ENCODE peak calls at places on chromosomes 2 and 18, in seven cellular contexts. B is neural progenitor cell, A is heart left ventricle, Z is body of pancreas, O is right cardiac atrium, V is H1, Y is A549. X is an unnamed sample.

GRCh38 chr2:99881901-99882591 is 260.3 kb downstream of the AFF3 start:
- DNase-seq in B (no peak), A (no peak), Z (no peak), O (no peak), V (no peak), Y (peak; percentile 13), X (no peak)

GRCh38 chr2:78082555-78082954 is 560.4 kb upstream of the LRRTM4 start:
- DNase-seq in B (no peak), A (no peak), Z (no peak), O (no peak), V (no peak), Y (no peak), X (no peak)

GRCh38 chr2:215554689-215555088 is 118.8 kb upstream of the FN1 start:
- DNase-seq in B (no peak), A (no peak), Z (no peak), O (no peak), V (no peak), Y (no peak), X (no peak)

GRCh38 chr2:100978582-100979051 is 23.5 kb upstream of the RPL31 start:
- DNase-seq in B (no peak), A (no peak), Z (no peak), O (peak; percentile 53), V (no peak), Y (no peak), X (no peak)

GRCh38 chr2:129884221-129884786 is 95.2 kb upstream of the RAB6C start:
- DNase-seq in B (no peak), A (no peak), Z (no peak), O (no peak), V (no peak), Y (no peak), X (no peak)

GRCh38 chr2:67997528-67998267 is 65.1 kb downstream of the C1D start:
- DNase-seq in B (no peak), A (no peak), Z (no peak), O (no peak), V (no peak), Y (no peak), X (no peak)

GRCh38 chr2:224958873-224959272 is 83.4 kb downstream of the DOCK10 start:
- DNase-seq in B (no peak), A (no peak), Z (no peak), O (no peak), V (no peak), Y (no peak), X (no peak)

GRCh38 chr2:53036196-53036595 is 731.4 kb upstream of the CHAC2 start:
- DNase-seq in B (no peak), A (no peak), Z (no peak), O (no peak), V (no peak), Y (no peak), X (no peak)

GRCh38 chr2:37819228-37819627 is 105.9 kb upstream of the RMDN2 start:
- DNase-seq in B (no peak), A (no peak), Z (no peak), O (no peak), V (no peak), Y (no peak), X (no peak)

GRCh38 chr18:51751901-51752300 is 554.4 kb upstream of the MEX3C start:
- DNase-seq in B (no peak), A (no peak), Z (no peak), O (no peak), V (no peak), Y (no peak), X (no peak)

GRCh38 chr2:122481244-122481622 is 725.8 kb downstream of the TSN start:
- DNase-seq in B (no peak), A (no peak), Z (no peak), O (no peak), V (no peak), Y (no peak), X (no peak)

GRCh38 chr2:173249661-173250641 is 104.7 kb upstream of the CDCA7 start:
- DNase-seq in B (peak; percentile 36), A (no peak), Z (no peak), O (no peak), V (no peak), Y (no peak), X (no peak)

GRCh38 chr18:11553098-11553940 is 56.1 kb upstream of the SLC35G4 start:
- DNase-seq in B (peak; percentile 65), A (no peak), Z (peak; percentile 41), O (no peak), V (peak; percentile 78), Y (peak; percentile 52), X (no peak)

GRCh38 chr2:46032996-46033395 is 264.2 kb upstream of the EPAS1 start:
- DNase-seq in B (no peak), A (no peak), Z (no peak), O (no peak), V (no peak), Y (peak; percentile 88), X (no peak)

GRCh38 chr18:63158676-63159291 is 160.8 kb downstream of the BCL2 start:
- DNase-seq in B (no peak), A (no peak), Z (no peak), O (no peak), V (no peak), Y (no peak), X (no peak)

GRCh38 chr18:63155910-63156773 is 163.4 kb downstream of the BCL2 start:
- DNase-seq in B (no peak), A (no peak), Z (no peak), O (no peak), V (no peak), Y (no peak), X (no peak)

GRCh38 chr18:63158012-63158631 is 161.4 kb downstream of the BCL2 start:
- DNase-seq in B (no peak), A (no peak), Z (no peak), O (no peak), V (no peak), Y (no peak), X (no peak)

GRCh38 chr18:63159590-63159989 is 160.0 kb downstream of the BCL2 start:
- DNase-seq in B (no peak), A (no peak), Z (no peak), O (no peak), V (no peak), Y (no peak), X (no peak)

GRCh38 chr18:63157293-63158011 is 162.1 kb downstream of the BCL2 start:
- DNase-seq in B (no peak), A (no peak), Z (no peak), O (no peak), V (no peak), Y (no peak), X (no peak)
- H3K27ac ChIP-seq in B (no peak overlapping the region), A (no peak overlapping the region), Z (peak overlapping the region; percentile 51), O (no peak overlapping the region), V (no peak overlapping the region), Y (no peak overlapping the region), X (peak overlapping the region; percentile 82)

GRCh38 chr18:46720092-46720491 is 36.8 kb downstream of the ST8SIA5 start:
- DNase-seq in B (no peak), A (no peak), Z (no peak), O (no peak), V (no peak), Y (no peak), X (no peak)

GRCh38 chr18:46719388-46719787 is 37.5 kb downstream of the ST8SIA5 start:
- DNase-seq in B (no peak), A (no peak), Z (no peak), O (no peak), V (no peak), Y (no peak), X (no peak)

GRCh38 chr18:46720521-46720920 is 36.3 kb downstream of the ST8SIA5 start:
- DNase-seq in B (no peak), A (no peak), Z (no peak), O (no peak), V (no peak), Y (no peak), X (no peak)

GRCh38 chr18:46716827-46717226 is 40.0 kb downstream of the ST8SIA5 start:
- DNase-seq in B (no peak), A (no peak), Z (no peak), O (no peak), V (no peak), Y (no peak), X (no peak)

DNA sequence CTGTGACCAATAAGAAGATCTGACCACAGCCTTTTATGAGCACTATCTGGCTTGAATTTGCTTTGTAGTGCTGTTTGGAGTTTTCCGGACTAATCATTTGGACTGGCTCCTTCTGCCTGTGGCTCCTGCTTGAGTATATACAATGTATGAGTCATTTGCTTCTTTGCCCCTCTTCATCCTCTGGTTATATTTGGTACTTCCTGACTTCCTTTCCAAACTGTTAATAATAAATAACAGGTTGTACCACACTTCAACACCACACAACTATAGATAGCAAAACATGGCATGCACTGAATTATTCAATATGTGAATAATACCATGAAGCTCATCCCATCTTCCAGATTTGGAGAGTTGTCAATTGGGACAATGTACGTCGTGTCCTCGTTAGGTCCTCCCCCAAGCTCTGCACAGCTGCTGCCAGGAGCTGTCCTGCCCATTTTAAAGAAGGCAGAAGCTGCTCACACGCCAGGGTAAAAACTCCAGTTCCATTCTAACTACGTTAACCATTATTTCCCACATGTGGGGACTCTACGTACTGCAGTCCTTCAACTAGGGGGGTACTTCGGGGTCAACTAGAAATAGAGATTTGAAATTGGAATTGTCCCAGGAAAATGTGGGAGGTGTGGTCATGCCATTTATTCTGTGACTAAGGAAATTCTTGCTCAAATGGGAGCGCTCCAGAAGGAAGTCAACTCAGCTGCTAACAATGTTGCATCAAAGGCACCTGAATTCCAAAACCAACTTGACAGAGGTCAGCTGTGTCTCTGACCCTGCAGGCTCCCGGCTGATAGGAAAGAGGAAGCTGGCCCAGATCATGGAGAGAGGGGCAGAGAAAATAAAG is 38.1 kb downstream of the ST8SIA5 start:
- DNase-seq in B (no peak), A (no peak), Z (no peak), O (no peak), V (no peak), Y (peak; percentile 8), X (no peak)
- H3K27ac ChIP-seq in B (no peak overlapping the region), A (no peak overlapping the region), Z (no peak overlapping the region), O (no peak overlapping the region), V (no peak overlapping the region), Y (no peak overlapping the region), X (peak overlapping the region; percentile 71)

GRCh38 chr2:36373149-36373880 is 17.7 kb downstream of the CRIM1 start:
- DNase-seq in B (no peak), A (no peak), Z (no peak), O (no peak), V (no peak), Y (peak; percentile 85), X (no peak)
- H3K27ac ChIP-seq in B (no peak overlapping the region), A (no peak overlapping the region), Z (peak overlapping the region; percentile 68), O (no peak overlapping the region), V (no peak overlapping the region), Y (peak overlapping the region; percentile 88), X (peak overlapping the region; percentile 36)

GRCh38 chr2:95074663-95075439 is 46.8 kb downstream of the MRPS5 start:
- DNase-seq in B (no peak), A (no peak), Z (no peak), O (no peak), V (no peak), Y (no peak), X (no peak)

GRCh38 chr2:95077521-95077807 is 44.1 kb downstream of the MRPS5 start:
- DNase-seq in B (peak; percentile 15), A (no peak), Z (no peak), O (no peak), V (no peak), Y (peak; percentile 39), X (no peak)

GRCh38 chr2:95073856-95074662 is 47.5 kb downstream of the MRPS5 start:
- DNase-seq in B (no peak), A (no peak), Z (no peak), O (no peak), V (no peak), Y (no peak), X (no peak)

GRCh38 chr2:95076705-95077520 is 44.7 kb downstream of the MRPS5 start:
- DNase-seq in B (peak; percentile 85), A (peak; percentile 85), Z (peak; percentile 90), O (peak; percentile 86), V (peak; percentile 93), Y (peak; percentile 74), X (peak; percentile 80)

GRCh38 chr2:95075440-95075885 is 46.1 kb downstream of the MRPS5 start:
- DNase-seq in B (no peak), A (no peak), Z (no peak), O (no peak), V (no peak), Y (no peak), X (no peak)
- H3K27ac ChIP-seq in B (no peak overlapping the region), A (no peak overlapping the region), Z (no peak overlapping the region), O (no peak overlapping the region), V (no peak overlapping the region), Y (no peak overlapping the region), X (no peak overlapping the region)

X was measured in psoas muscle.